ENCODE peak calls at places on chromosomes 11 and 22, in eight cellular contexts. H is activated T-cell treated with anti-CD3 and anti-CD28 coated beads for 1 hour, W is kidney, I is lower lobe of right lung, O is GM12878, D is H4, B is epithelial cell of esophagus, K is NCI-H2029 treated with DMSO at 0.1 percent for 48 hours. U is an unnamed sample.
A peak's percentile ranks its signal among the peaks of the same experiment; 100 is the strongest.

GRCh38 chr22:36010090-36010489 is 18.5 kb downstream of the RBFOX2 start:
- DNase-seq in H (no peak), W (no peak), I (no peak), O (no peak), D (no peak), B (no peak), K (peak; percentile 47), U (no peak)

GRCh38 chr22:46671824-46672432 is 51.7 kb downstream of the GRAMD4 start:
- DNase-seq in H (no peak), W (no peak), I (no peak), O (no peak), D (no peak), B (no peak), K (no peak), U (no peak)

GRCh38 chr11:13224324-13224723 is 53.3 kb upstream of the BMAL1 start:
- DNase-seq in H (no peak), W (no peak), I (no peak), O (no peak), D (no peak), B (peak; percentile 77), K (no peak), U (peak; percentile 91)

GRCh38 chr22:48886604-48887393 is 940.9 kb downstream of the BRD1 start:
- DNase-seq in H (no peak), W (peak; percentile 65), I (peak; percentile 36), O (no peak), D (no peak), B (no peak), K (peak; percentile 39), U (no peak)

GRCh38 chr11:83502041-83502440 is 215.9 kb upstream of the CCDC90B start:
- DNase-seq in H (no peak), W (no peak), I (no peak), O (no peak), D (no peak), B (peak; percentile 42), K (no peak), U (peak; percentile 10)

GRCh38 chr11:126360049-126360446 is 4.6 kb downstream of the ST3GAL4 start:
- DNase-seq in H (no peak), W (no peak), I (no peak), O (no peak), D (no peak), B (no peak), K (no peak), U (no peak)

GRCh38 chr11:116835042-116835772 is 2.2 kb downstream of the APOA1 start:
- DNase-seq in H (no peak), W (no peak), I (no peak), O (no peak), D (no peak), B (no peak), K (no peak), U (no peak)

GRCh38 chr11:3153291-3153861 is 11.7 kb downstream of the OSBPL5 start:
- DNase-seq in H (no peak), W (peak; percentile 87), I (peak; percentile 49), O (no peak), D (no peak), B (no peak), K (no peak), U (no peak)

GRCh38 chr11:47071871-47072270 is 104.8 kb downstream of the ARFGAP2 start:
- DNase-seq in H (no peak), W (no peak), I (no peak), O (no peak), D (no peak), B (peak; percentile 67), K (no peak), U (no peak)

GRCh38 chr11:8070417-8071101 is 10.5 kb upstream of the TUB start:
- DNase-seq in H (no peak), W (no peak), I (no peak), O (no peak), D (no peak), B (peak; percentile 37), K (no peak), U (peak; percentile 25)

GRCh38 chr11:17813391-17814059 is 78.9 kb downstream of the KCNC1 start:
- DNase-seq in H (no peak), W (no peak), I (no peak), O (no peak), D (peak; percentile 19), B (no peak), K (no peak), U (peak; percentile 61)

GRCh38 chr11:92449222-92449621 is 224.6 kb downstream of the FAT3 start:
- DNase-seq in H (no peak), W (no peak), I (no peak), O (no peak), D (no peak), B (peak; percentile 15), K (no peak), U (no peak)

GRCh38 chr11:61139391-61139790 is 21.8 kb downstream of the VPS37C start:
- DNase-seq in H (no peak), W (peak; percentile 18), I (no peak), O (no peak), D (no peak), B (no peak), K (no peak), U (no peak)

GRCh38 chr22:47486569-47487312 is 724.3 kb downstream of the TBC1D22A start:
- DNase-seq in H (no peak), W (no peak), I (peak; percentile 52), O (no peak), D (no peak), B (no peak), K (no peak), U (no peak)

GRCh38 chr11:90895850-90896249 is 673.0 kb upstream of the CHORDC1 start:
- DNase-seq in H (no peak), W (no peak), I (no peak), O (no peak), D (no peak), B (no peak), K (no peak), U (no peak)

U was measured in trophoblast cell.